ENCODE peak calls at places on chromosomes 7 and 10, in five cellular contexts. Q is pons; T is endothelial cell; X is EH; A is activated T-helper 1 cell treated with anti-CD3 and anti-CD28 coated beads, Interleukin-2, amount 50 U/mL, for 16 hours. L is an unnamed sample.

GRCh38 chr10:63697956-63698814 is 177.0 kb downstream of the REEP3 start:
- DNase-seq in A (no peak), T (no peak), X (no peak), Q (no peak), L (no peak)

GRCh38 chr7:30348083-30348560 is 63.7 kb downstream of the ZNRF2 start:
- DNase-seq in T (no peak), Q (no peak), A (no peak), X (peak), L (peak)

GRCh38 chr10:61896854-61897661 is 4.4 kb upstream of the ARID5B start:
- DNase-seq in T (peak), Q (peak), A (no peak), X (peak), L (no peak)

GRCh38 chr7:151053091-151053490 is 4.6 kb downstream of the CDK5 start:
- DNase-seq in Q (no peak), T (no peak), A (no peak), X (no peak), L (no peak)

GRCh38 chr7:108525327-108525984 is 479 bp downstream of the PNPLA8 start:
- DNase-seq in X (peak), T (no peak), Q (no peak), A (no peak), L (peak)

GRCh38 chr7:151019130-151019447 is 5.2 kb downstream of the ATG9B start:
- DNase-seq in Q (no peak), T (no peak), X (no peak), A (no peak), L (no peak)

GRCh38 chr7:12002428-12002827 is 170.4 kb upstream of the THSD7A start:
- DNase-seq in Q (no peak), T (no peak), A (no peak), X (no peak), L (no peak)

GRCh38 chr10:23046032-23046431 is 49.3 kb upstream of the MSRB2 start:
- DNase-seq in T (no peak), X (no peak), A (no peak), Q (no peak), L (no peak)

GRCh38 chr10:74753295-74754211 is 72.8 kb upstream of the KAT6B start:
- DNase-seq in X (peak), T (no peak), A (no peak), Q (peak), L (peak)

GRCh38 chr7:20064181-20064970 is 152.8 kb downstream of the MACC1 start:
- DNase-seq in X (peak), Q (no peak), A (no peak), T (no peak), L (no peak)

GRCh38 chr10:120076966-120077706 is 184.6 kb downstream of the SEC23IP start:
- DNase-seq in X (no peak), Q (no peak), A (no peak), T (no peak), L (no peak)

GRCh38 chr7:43105521-43106120 is 6.8 kb upstream of the HECW1 start:
- DNase-seq in T (no peak), X (peak), Q (no peak), A (no peak), L (no peak)

GRCh38 chr7:132276252-132276651 is 300.0 kb downstream of the PLXNA4 start:
- DNase-seq in T (no peak), Q (no peak), X (no peak), A (no peak), L (no peak)

GRCh38 chr10:90579602-90580242 is 278.1 kb downstream of the HTR7 start:
- DNase-seq in T (peak), A (no peak), Q (no peak), X (peak), L (no peak)

GRCh38 chr7:92699560-92699959 is 109.4 kb upstream of the FAM133B start:
- DNase-seq in Q (no peak), X (peak), T (no peak), A (no peak), L (no peak)

GRCh38 chr7:50339990-50340500 is 35.5 kb downstream of the IKZF1 start:
- DNase-seq in Q (no peak), X (no peak), T (no peak), A (no peak), L (no peak)

GRCh38 chr10:19302117-19302516 is 253.5 kb downstream of the MALRD1 start:
- DNase-seq in X (peak), A (no peak), T (no peak), Q (no peak), L (no peak)

GRCh38 chr7:82839555-82839954 is 323.1 kb downstream of the PCLO start:
- DNase-seq in Q (no peak), A (no peak), X (no peak), T (no peak), L (no peak)

GRCh38 chr7:135911091-135911490 is 66.1 kb downstream of the MTPN start:
- DNase-seq in Q (no peak), T (no peak), X (no peak), A (no peak), L (no peak)

GRCh38 chr10:22713853-22714523 is 390 bp downstream of the PIP4K2A start:
- DNase-seq in T (peak), A (no peak), Q (no peak), X (peak), L (peak)